ENCODE peak calls at places on chromosomes 1 and 21, in eight cellular contexts. S, W, Q, N, L, Z, C and T are unnamed samples.
A peak's percentile ranks its signal among the peaks of the same experiment; 100 is the strongest.

GRCh38 chr1:152110860-152111514 is 4.3 kb downstream of the TCHH start:
- DNase-seq in L (peak; percentile 28), C (peak; percentile 58), W (peak; percentile 17), N (no peak), Q (no peak), S (no peak), Z (peak; percentile 55), T (peak; percentile 10)

GRCh38 chr21:25456672-25457071 is 150.6 kb downstream of the MRPL39 start:
- DNase-seq in W (no peak), C (no peak), N (peak; percentile 54), L (no peak), Q (no peak), Z (peak; percentile 84), S (no peak), T (no peak)

GRCh38 chr1:97573560-97573959 is 347.3 kb downstream of the DPYD start:
- DNase-seq in Z (no peak), C (no peak), S (no peak), N (no peak), Q (no peak), L (no peak), W (no peak), T (no peak)

GRCh38 chr1:61993331-61993961 is 201.2 kb upstream of the L1TD1 start:
- DNase-seq in L (no peak), N (no peak), S (no peak), Q (no peak), Z (peak; percentile 81), C (no peak), W (no peak), T (no peak)

GRCh38 chr1:151739590-151740355 is 18.5 kb downstream of the RIIAD1 start:
- DNase-seq in Q (no peak), Z (no peak), N (no peak), L (no peak), W (no peak), S (no peak), C (no peak), T (no peak)

GRCh38 chr1:89876463-89876862 is 55.6 kb downstream of the LRRC8D start:
- DNase-seq in C (no peak), Z (no peak), N (no peak), S (no peak), Q (no peak), L (no peak), W (no peak), T (no peak)

GRCh38 chr1:41558761-41559171 is 74.3 kb upstream of the EDN2 start:
- DNase-seq in N (no peak), S (no peak), L (no peak), Z (no peak), C (no peak), Q (no peak), W (peak; percentile 79), T (no peak)

GRCh38 chr21:27683292-27683691 is 716.4 kb upstream of the ADAMTS5 start:
- DNase-seq in W (no peak), N (no peak), L (no peak), Q (no peak), S (no peak), C (no peak), Z (no peak), T (no peak)

GRCh38 chr1:15950763-15951295 is 25.1 kb downstream of the ZBTB17 start:
- DNase-seq in C (no peak), Z (peak; percentile 42), N (no peak), W (no peak), L (peak; percentile 83), Q (no peak), S (peak; percentile 77), T (no peak)

GRCh38 chr21:41737656-41738324 is 29.1 kb downstream of the RIPK4 start:
- DNase-seq in W (no peak), L (no peak), S (no peak), Q (no peak), Z (no peak), N (no peak), C (no peak), T (no peak)

GRCh38 chr1:212822956-212823355 is 24.5 kb downstream of the SPATA45 start:
- DNase-seq in S (no peak), C (no peak), W (no peak), L (no peak), Q (no peak), N (no peak), Z (no peak), T (no peak)

GRCh38 chr1:48027533-48027835 is 30.3 kb upstream of the TRABD2B start:
- DNase-seq in S (no peak), L (no peak), Z (no peak), Q (no peak), W (no peak), C (no peak), N (no peak), T (no peak)

GRCh38 chr1:20322825-20323612 is 32.3 kb downstream of the VWA5B1 start:
- DNase-seq in W (no peak), S (no peak), Z (peak; percentile 48), L (no peak), C (no peak), N (no peak), Q (no peak), T (no peak)

GRCh38 chr21:37157938-37158337 is 84.9 kb downstream of the TTC3 start:
- DNase-seq in N (no peak), Z (no peak), C (no peak), S (no peak), Q (no peak), W (no peak), L (no peak), T (no peak)

GRCh38 chr21:37153935-37154350 is 80.9 kb downstream of the TTC3 start:
- DNase-seq in W (no peak), Z (no peak), C (no peak), L (peak; percentile 98), Q (no peak), N (no peak), S (peak; percentile 61), T (no peak)

GRCh38 chr21:37159053-37159776 is 86.2 kb downstream of the TTC3 start:
- DNase-seq in Z (no peak), Q (no peak), W (no peak), S (no peak), C (no peak), N (peak; percentile 34), L (peak; percentile 95), T (no peak)

GRCh38 chr21:37153193-37153934 is 80.3 kb downstream of the TTC3 start:
- DNase-seq in Q (no peak), L (peak; percentile 94), N (no peak), C (no peak), Z (peak; percentile 67), S (peak; percentile 39), W (no peak), T (no peak)

DNA sequence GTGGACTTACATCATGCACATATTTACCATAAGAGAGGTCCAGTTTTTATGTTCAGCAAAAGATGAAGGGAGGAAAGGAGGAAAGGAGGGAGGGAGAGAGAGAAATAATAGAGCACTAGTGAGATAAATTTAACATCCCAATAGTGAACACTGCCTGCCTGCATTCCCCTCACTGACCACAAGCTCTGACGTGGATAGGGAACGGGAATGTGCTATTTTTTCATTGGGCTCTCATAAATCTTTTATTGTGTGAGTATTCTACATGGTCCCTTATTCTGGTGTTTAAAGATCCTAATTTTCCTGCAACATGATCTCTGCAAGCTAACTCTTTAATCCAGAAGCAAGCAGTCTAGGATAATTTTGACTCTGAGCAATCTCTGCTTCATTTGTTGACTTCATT is 82.2 kb downstream of the TTC3 start:
- DNase-seq in C (no peak), L (peak; percentile 93), Q (no peak), N (no peak), S (no peak), Z (no peak), W (no peak), T (no peak)
- TF ChIP-seq CTCF in C (no peak), L (peak; percentile 8), Q (no peak), N (no peak), S (no peak), Z (no peak), W (no peak), T (no peak)

GRCh38 chr1:30977511-30977910 is 69.0 kb upstream of the SDC3 start:
- DNase-seq in S (no peak), Z (no peak), L (no peak), N (no peak), W (no peak), Q (no peak), C (no peak), T (no peak)
- TF ChIP-seq CTCF in S (no peak), Z (no peak), L (no peak), N (no peak), W (no peak), Q (no peak), C (no peak), T (no peak)

DNA sequence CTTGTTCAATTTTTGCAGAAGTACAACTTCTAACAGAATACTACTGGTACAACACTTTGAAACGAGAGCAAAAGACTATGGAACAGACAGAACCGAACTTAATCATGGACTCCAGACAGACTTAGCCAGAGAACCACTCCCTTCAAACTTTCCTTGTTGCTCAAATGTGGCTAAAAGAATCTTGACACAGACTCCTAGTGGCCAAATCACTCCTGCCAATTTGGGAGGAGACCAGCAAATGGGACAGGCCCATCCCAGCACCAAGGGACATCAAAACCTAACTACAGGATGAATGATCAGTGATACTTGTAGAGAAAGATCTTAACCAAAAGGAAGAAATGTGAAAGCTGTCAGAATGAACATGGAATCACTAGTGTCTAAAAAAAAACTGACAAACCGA is 154.0 kb downstream of the MATN1 start:
- DNase-seq in C (no peak), S (no peak), L (no peak), Z (no peak), N (no peak), Q (no peak), W (no peak), T (no peak)
- TF ChIP-seq CTCF in C (no peak), S (no peak), L (no peak), Z (no peak), N (no peak), Q (no peak), W (no peak), T (no peak)

GRCh38 chr1:115767403-115767802 is 1.1 kb downstream of the CASQ2 start:
- DNase-seq in N (no peak), S (no peak), Z (no peak), Q (no peak), L (no peak), W (no peak), C (no peak), T (no peak)

GRCh38 chr1:115765091-115765490 is 3.4 kb downstream of the CASQ2 start:
- DNase-seq in C (no peak), L (no peak), Q (no peak), N (no peak), S (no peak), Z (no peak), W (no peak), T (no peak)

GRCh38 chr1:115761601-115762302 is 6.8 kb downstream of the CASQ2 start:
- DNase-seq in C (no peak), Q (no peak), N (no peak), Z (no peak), L (peak; percentile 79), W (no peak), S (no peak), T (no peak)

GRCh38 chr1:115762792-115763191 is 5.7 kb downstream of the CASQ2 start:
- DNase-seq in C (no peak), N (no peak), Q (no peak), W (no peak), Z (no peak), L (no peak), S (no peak), T (no peak)

GRCh38 chr1:115764541-115764940 is 4.0 kb downstream of the CASQ2 start:
- DNase-seq in S (no peak), Q (no peak), L (peak; percentile 65), C (no peak), N (no peak), W (no peak), Z (peak; percentile 13), T (peak; percentile 25)
- TF ChIP-seq CTCF in S (no peak), Q (peak; percentile 28), L (peak; percentile 60), C (no peak), N (peak; percentile 34), W (peak; percentile 58), Z (peak; percentile 35), T (peak; percentile 41)